ENCODE peak calls at places on chromosomes 3 and 15, in seven cellular contexts. One of them, this sample, is unnamed.

GRCh38 chr3:107740992-107741896 is 218.5 kb downstream of the BBX start:
- DNase-seq in WTC11: no peak
- DNase-seq in adipocyte: peak; percentile 67
- DNase-seq in stimulated activated CD4-positive, alpha-beta T cell treated with anti-CD3 and anti-CD28 coated beads, Interleukin-2, amount 100 ng/mL, for 48 hours: no peak
- DNase-seq in left ventricle myocardium inferior: no peak
- DNase-seq in NCI-H69: peak; percentile 43
- DNase-seq in NCI-H2081: peak; percentile 24
- DNase-seq in this sample: peak; percentile 41

GRCh38 chr3:181739628-181740027 is 27.9 kb downstream of the SOX2 start:
- DNase-seq in adipocyte: no peak
- DNase-seq in NCI-H69: peak; percentile 91
- DNase-seq in WTC11: no peak
- DNase-seq in left ventricle myocardium inferior: no peak
- DNase-seq in NCI-H2081: no peak
- DNase-seq in stimulated activated CD4-positive, alpha-beta T cell treated with anti-CD3 and anti-CD28 coated beads, Interleukin-2, amount 100 ng/mL, for 48 hours: no peak
- DNase-seq in this sample: no peak

GRCh38 chr15:66178531-66178910 is 75.0 kb downstream of the MEGF11 start:
- DNase-seq in adipocyte: no peak
- DNase-seq in NCI-H69: no peak
- DNase-seq in left ventricle myocardium inferior: no peak
- DNase-seq in WTC11: peak; percentile 61
- DNase-seq in stimulated activated CD4-positive, alpha-beta T cell treated with anti-CD3 and anti-CD28 coated beads, Interleukin-2, amount 100 ng/mL, for 48 hours: no peak
- DNase-seq in NCI-H2081: no peak
- DNase-seq in this sample: no peak

GRCh38 chr15:77060560-77060959 is 10.3 kb downstream of the TSPAN3 start:
- DNase-seq in WTC11: no peak
- DNase-seq in stimulated activated CD4-positive, alpha-beta T cell treated with anti-CD3 and anti-CD28 coated beads, Interleukin-2, amount 100 ng/mL, for 48 hours: no peak
- DNase-seq in NCI-H2081: no peak
- DNase-seq in NCI-H69: no peak
- DNase-seq in left ventricle myocardium inferior: no peak
- DNase-seq in adipocyte: peak; percentile 75
- DNase-seq in this sample: peak; percentile 58

GRCh38 chr3:71447803-71448202 is 135.7 kb downstream of the FOXP1 start:
- DNase-seq in WTC11: no peak
- DNase-seq in NCI-H69: no peak
- DNase-seq in left ventricle myocardium inferior: no peak
- DNase-seq in stimulated activated CD4-positive, alpha-beta T cell treated with anti-CD3 and anti-CD28 coated beads, Interleukin-2, amount 100 ng/mL, for 48 hours: no peak
- DNase-seq in NCI-H2081: no peak
- DNase-seq in adipocyte: no peak
- DNase-seq in this sample: no peak

GRCh38 chr3:36959821-36960220 is 15.0 kb upstream of the TRANK1 start:
- DNase-seq in NCI-H69: peak; percentile 81
- DNase-seq in NCI-H2081: peak; percentile 72
- DNase-seq in adipocyte: no peak
- DNase-seq in left ventricle myocardium inferior: no peak
- DNase-seq in stimulated activated CD4-positive, alpha-beta T cell treated with anti-CD3 and anti-CD28 coated beads, Interleukin-2, amount 100 ng/mL, for 48 hours: no peak
- DNase-seq in WTC11: no peak
- DNase-seq in this sample: no peak

GRCh38 chr3:118128886-118129285 is 905.8 kb downstream of the IGSF11 start:
- DNase-seq in NCI-H2081: no peak
- DNase-seq in WTC11: no peak
- DNase-seq in adipocyte: peak; percentile 50
- DNase-seq in left ventricle myocardium inferior: no peak
- DNase-seq in NCI-H69: no peak
- DNase-seq in stimulated activated CD4-positive, alpha-beta T cell treated with anti-CD3 and anti-CD28 coated beads, Interleukin-2, amount 100 ng/mL, for 48 hours: no peak
- DNase-seq in this sample: no peak

GRCh38 chr15:53759333-53759975 is at the start of gene WDR72:
- DNase-seq in NCI-H2081: no peak
- DNase-seq in stimulated activated CD4-positive, alpha-beta T cell treated with anti-CD3 and anti-CD28 coated beads, Interleukin-2, amount 100 ng/mL, for 48 hours: no peak
- DNase-seq in NCI-H69: peak; percentile 55
- DNase-seq in WTC11: peak; percentile 78
- DNase-seq in left ventricle myocardium inferior: no peak
- DNase-seq in adipocyte: no peak
- DNase-seq in this sample: peak; percentile 3

This sample was measured in GM03348.